ENCODE peak calls at places on chromosomes 13 and 19, in six cellular contexts. J is posterior cingulate gyrus, E is AG10803, R is left lung, D is transverse colon, U is choroid plexus epithelial cell. F is an unnamed sample.

GRCh38 chr13:33218020-33218419 is 67.5 kb downstream of the STARD13 start:
- DNase-seq in J (no peak), E (peak; percentile 73), U (peak; percentile 88), R (no peak), D (no peak), F (no peak)

GRCh38 chr19:54206831-54207177 is 6.1 kb downstream of the RPS9 start:
- DNase-seq in R (no peak), U (no peak), D (no peak), E (no peak), J (no peak), F (no peak)

GRCh38 chr13:24995225-24995804 is 100.6 kb upstream of the PABPC3 start:
- DNase-seq in E (peak; percentile 86), U (peak; percentile 94), J (no peak), D (peak; percentile 53), R (peak; percentile 48), F (no peak)

GRCh38 chr13:102141625-102142472 is 260.0 kb downstream of the FGF14 start:
- DNase-seq in D (no peak), R (no peak), U (peak; percentile 60), E (peak; percentile 20), J (no peak), F (no peak)

GRCh38 chr13:46311217-46311616 is 75.8 kb downstream of the RUBCNL start:
- DNase-seq in R (no peak), U (no peak), E (no peak), J (no peak), D (no peak), F (no peak)

GRCh38 chr13:28558126-28558525 is 63.2 kb upstream of the FLT1 start:
- DNase-seq in D (no peak), R (no peak), J (no peak), U (peak; percentile 91), E (peak; percentile 96), F (no peak)

GRCh38 chr19:19943848-19944582 is 43.3 kb downstream of the ZNF93 start:
- DNase-seq in U (no peak), R (no peak), E (no peak), J (no peak), D (no peak), F (no peak)

GRCh38 chr19:55493052-55493649 is 4.9 kb downstream of the SSC5D start:
- DNase-seq in R (no peak), J (no peak), E (peak; percentile 49), D (no peak), U (no peak), F (no peak)

GRCh38 chr13:79349011-79349410 is 57.0 kb downstream of the RBM26 start:
- DNase-seq in J (no peak), D (no peak), E (peak; percentile 20), U (no peak), R (no peak), F (no peak)

GRCh38 chr13:20136781-20137703 is 23.8 kb downstream of the GJA3 start:
- DNase-seq in E (no peak), U (peak; percentile 21), R (no peak), J (no peak), D (peak; percentile 67), F (no peak)

GRCh38 chr13:109500146-109500773 is 286.1 kb downstream of the IRS2 start:
- DNase-seq in U (peak; percentile 59), D (no peak), E (no peak), J (no peak), R (no peak), F (no peak)

GRCh38 chr13:111901301-111901905 is 165.5 kb upstream of the SOX1 start:
- DNase-seq in D (no peak), E (no peak), R (no peak), U (no peak), J (no peak), F (no peak)

GRCh38 chr19:40224342-40225148 is 1.9 kb downstream of the CCNP start:
- DNase-seq in R (no peak), D (no peak), E (no peak), U (no peak), J (no peak), F (peak; percentile 59)

GRCh38 chr13:92994056-92994455 is 232.6 kb upstream of the GPC6 start:
- DNase-seq in J (no peak), U (peak; percentile 56), R (no peak), D (no peak), E (no peak), F (no peak)

GRCh38 chr19:32407004-32407992 is 1.7 kb downstream of the DPY19L3 start:
- DNase-seq in U (peak; percentile 31), J (peak; percentile 41), D (peak; percentile 12), R (peak; percentile 50), E (peak; percentile 62), F (no peak)

GRCh38 chr19:11418518-11419506 is at the start of gene RGL3:
- DNase-seq in R (peak; percentile 58), J (no peak), D (peak; percentile 51), E (no peak), U (no peak), F (no peak)

GRCh38 chr13:109113427-109113826 is 484.0 kb downstream of the MYO16 start:
- DNase-seq in R (no peak), D (no peak), U (no peak), J (no peak), E (no peak), F (no peak)

GRCh38 chr19:24059572-24060295 is 27.3 kb upstream of the ZNF254 start:
- DNase-seq in D (no peak), J (no peak), U (no peak), E (no peak), R (no peak), F (no peak)

F was measured in Peyer's patch.